ENCODE peak calls at places on chromosome 19, in eight cellular contexts. O is psoas muscle; F is heart left ventricle; R is thoracic aorta; E is CD8-positive, alpha-beta memory T cell; H is OCI-LY7; T is tibial nerve; V is heart right ventricle. N is an unnamed sample.

GRCh38 chr19:2254052-2254872 is 2.0 kb downstream of the JSRP1 start:
- DNase-seq in O (no peak), F (peak; percentile 55), R (no peak), E (no peak), H (no peak), T (no peak), V (no peak), N (no peak)

GRCh38 chr19:33468361-33469170 is 53.0 kb downstream of the PEPD start:
- DNase-seq in O (no peak), F (no peak), R (no peak), E (no peak), H (no peak), T (no peak), V (no peak), N (no peak)

GRCh38 chr19:2164020-2164988 is 571 bp downstream of the DOT1L start:
- DNase-seq in O (no peak), F (peak; percentile 81), R (no peak), E (no peak), H (peak; percentile 61), T (peak; percentile 50), V (no peak), N (no peak)

GRCh38 chr19:3969435-3970312 is 1.2 kb downstream of the DAPK3 start:
- DNase-seq in O (peak; percentile 78), F (no peak), R (no peak), E (no peak), H (no peak), T (no peak), V (no peak), N (no peak)

GRCh38 chr19:38057954-38058690 is 151.1 kb downstream of the SIPA1L3 start:
- DNase-seq in O (no peak), F (no peak), R (no peak), E (no peak), H (peak; percentile 49), T (no peak), V (no peak), N (no peak)

GRCh38 chr19:2552859-2553258 is 76.9 kb downstream of the GADD45B start:
- DNase-seq in O (no peak), F (no peak), R (no peak), E (peak; percentile 46), H (peak; percentile 78), T (no peak), V (no peak), N (peak; percentile 80)

GRCh38 chr19:51742736-51743288 is 8.9 kb downstream of the FPR1 start:
- DNase-seq in O (no peak), F (no peak), R (no peak), E (no peak), H (no peak), T (no peak), V (no peak), N (no peak)

GRCh38 chr19:37333457-37333856 is 37.4 kb upstream of the ZNF527 start:
- DNase-seq in O (no peak), F (no peak), R (no peak), E (no peak), H (no peak), T (no peak), V (no peak), N (no peak)

GRCh38 chr19:42628411-42629135 is 33.8 kb upstream of the CEACAM8 start:
- DNase-seq in O (no peak), F (no peak), R (no peak), E (no peak), H (no peak), T (no peak), V (no peak), N (no peak)

GRCh38 chr19:35266904-35267817 is 1.6 kb upstream of the USF2 start:
- DNase-seq in O (peak; percentile 82), F (peak; percentile 82), R (no peak), E (peak; percentile 29), H (peak; percentile 58), T (peak; percentile 40), V (peak; percentile 68), N (peak; percentile 59)

GRCh38 chr19:49555600-49556411 is 24.6 kb downstream of the NOSIP start:
- DNase-seq in O (peak; percentile 85), F (peak; percentile 74), R (no peak), E (peak; percentile 71), H (peak; percentile 71), T (peak; percentile 77), V (peak; percentile 47), N (peak; percentile 61)

GRCh38 chr19:38683393-38684077 is 36.1 kb downstream of the ACTN4 start:
- DNase-seq in O (peak; percentile 85), F (no peak), R (no peak), E (peak; percentile 66), H (no peak), T (no peak), V (no peak), N (peak; percentile 10)

GRCh38 chr19:3979289-3979673 is 6.0 kb downstream of the EEF2 start:
- DNase-seq in O (no peak), F (no peak), R (no peak), E (no peak), H (no peak), T (no peak), V (no peak), N (no peak)

GRCh38 chr19:14437578-14438140 is 4.6 kb downstream of the PKN1 start:
- DNase-seq in O (no peak), F (no peak), R (no peak), E (no peak), H (no peak), T (no peak), V (no peak), N (no peak)

GRCh38 chr19:8684001-8684902 is 14.3 kb downstream of the ACTL9 start:
- DNase-seq in O (no peak), F (no peak), R (no peak), E (no peak), H (no peak), T (no peak), V (no peak), N (no peak)

GRCh38 chr19:54600228-54600627 is 6.8 kb downstream of the LILRA1 start:
- DNase-seq in O (no peak), F (no peak), R (no peak), E (no peak), H (no peak), T (no peak), V (no peak), N (no peak)

GRCh38 chr19:45446295-45446694 is 21.5 kb upstream of the FOSB start:
- DNase-seq in O (no peak), F (no peak), R (no peak), E (no peak), H (peak; percentile 73), T (no peak), V (no peak), N (no peak)

DNA sequence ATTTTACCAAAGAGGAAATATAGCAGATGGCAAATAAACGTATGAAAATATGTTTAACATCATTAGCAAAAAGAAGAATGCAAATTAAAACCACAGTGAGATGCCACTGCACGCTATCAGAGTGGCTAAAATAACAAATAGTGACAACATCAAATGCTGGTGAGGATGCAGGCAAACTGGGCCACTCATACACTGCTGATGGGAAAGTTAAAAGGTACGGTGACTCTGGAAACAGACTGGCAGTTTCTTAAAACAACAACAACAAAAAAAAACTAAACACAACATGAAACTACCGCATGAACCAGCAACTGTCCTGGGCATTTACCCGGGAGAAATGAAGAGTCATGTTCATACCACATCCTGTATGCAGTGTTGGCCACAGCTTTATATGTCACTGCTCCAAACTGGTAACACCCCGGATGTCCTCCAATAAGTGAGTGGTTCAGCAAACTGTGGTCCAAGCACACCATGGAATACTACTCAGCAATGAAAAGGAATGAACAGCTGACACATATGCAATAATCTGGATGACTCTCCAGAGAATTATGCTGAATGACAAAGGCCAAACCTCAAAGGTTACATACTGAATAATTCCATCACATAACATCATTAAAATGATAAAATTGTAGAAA is 22.3 kb downstream of the EPS15L1 start:
- DNase-seq in O (no peak), F (no peak), R (no peak), E (peak; percentile 12), H (peak; percentile 71), T (no peak), V (no peak), N (no peak)
- H3K4me1 ChIP-seq in O (peaks cover 60% of the 10 kb centered on the region), F (peaks cover 28% of the 10 kb centered on the region), R (peaks cover 33% of the 10 kb centered on the region), E (peaks cover 47% of the 10 kb centered on the region), H (peaks cover 84% of the 10 kb centered on the region), T (peaks cover 53% of the 10 kb centered on the region), V (peaks cover 89% of the 10 kb centered on the region), N (no peaks in the 10 kb centered on the region)

GRCh38 chr19:46745521-46746280 is at the start of gene FKRP:
- DNase-seq in O (no peak), F (no peak), R (no peak), E (peak; percentile 19), H (peak; percentile 36), T (no peak), V (peak; percentile 55), N (peak; percentile 39)
- H3K4me1 ChIP-seq in O (peaks cover 45% of the 10 kb centered on the region), F (peaks cover 16% of the 10 kb centered on the region), R (peaks cover 36% of the 10 kb centered on the region), E (peaks cover 25% of the 10 kb centered on the region), H (peaks cover 46% of the 10 kb centered on the region), T (peaks cover 58% of the 10 kb centered on the region), V (peaks cover 58% of the 10 kb centered on the region), N (peaks cover 36% of the 10 kb centered on the region)

DNA sequence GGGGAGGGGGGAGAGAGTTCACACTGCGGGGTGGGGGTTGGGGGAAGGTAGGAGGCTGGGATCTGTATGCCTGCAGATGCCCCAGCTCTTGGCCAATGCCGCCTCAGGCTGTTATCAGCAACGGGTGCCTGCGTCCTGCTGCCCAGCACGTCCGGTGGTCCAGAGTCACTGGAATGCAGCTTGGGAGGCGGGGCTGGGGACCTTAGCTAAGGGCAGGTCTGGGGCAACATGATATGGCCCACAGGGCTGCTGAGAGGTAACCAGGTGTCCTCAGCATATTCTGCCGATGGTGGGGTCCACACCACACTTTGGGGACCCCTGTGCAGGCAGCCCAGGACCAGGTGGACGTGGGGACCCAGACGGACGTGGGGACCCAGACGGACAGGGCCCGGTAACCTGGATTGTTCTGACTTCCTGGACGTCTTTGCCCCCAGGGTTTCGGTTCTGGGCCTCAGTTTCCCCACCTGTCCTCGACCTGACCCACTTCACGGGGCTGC is 668 bp upstream of the ARHGAP45 start:
- DNase-seq in O (no peak), F (peak; percentile 61), R (no peak), E (no peak), H (no peak), T (no peak), V (no peak), N (no peak)
- H3K4me1 ChIP-seq in O (peaks cover 20% of the 10 kb centered on the region), F (peaks cover 9% of the 10 kb centered on the region), R (peaks cover 57% of the 10 kb centered on the region), E (peaks cover 45% of the 10 kb centered on the region), H (peaks cover 58% of the 10 kb centered on the region), T (peaks cover 60% of the 10 kb centered on the region), V (peaks cover 58% of the 10 kb centered on the region), N (peaks cover 47% of the 10 kb centered on the region)

GRCh38 chr19:19181614-19182013 is 10.3 kb downstream of the BORCS8 start:
- DNase-seq in O (no peak), F (no peak), R (no peak), E (no peak), H (no peak), T (no peak), V (no peak), N (no peak)

GRCh38 chr19:19191920-19192882 is at the start of the genes BORCS8 and RFXANK:
- DNase-seq in O (peak; percentile 99), F (peak; percentile 98), R (peak; percentile 98), E (peak; percentile 98), H (peak; percentile 100), T (peak; percentile 99), V (peak; percentile 97), N (peak; percentile 100)

GRCh38 chr19:19185853-19186728 is 5.9 kb downstream of the BORCS8 start:
- DNase-seq in O (no peak), F (no peak), R (no peak), E (peak; percentile 50), H (peak; percentile 64), T (no peak), V (no peak), N (peak; percentile 68)

DNA sequence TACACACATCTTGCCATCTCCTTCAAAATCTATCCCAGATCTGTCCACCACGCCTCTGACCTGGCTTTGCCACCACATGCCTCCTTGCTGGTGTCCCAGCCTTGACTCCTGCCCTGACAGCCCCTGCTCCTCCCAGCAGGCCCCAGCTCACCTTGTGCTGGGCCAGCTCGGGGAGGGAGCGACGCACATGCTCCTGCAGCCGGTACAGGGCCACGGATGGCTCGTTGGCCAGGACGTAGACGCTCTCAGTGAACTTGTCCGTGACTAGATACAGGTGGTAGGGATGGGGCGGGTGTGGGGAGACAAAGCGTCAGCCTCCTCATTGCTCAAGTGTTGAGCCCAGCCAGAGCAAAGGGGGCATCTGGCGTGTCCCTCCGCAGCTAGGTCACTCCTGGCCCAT is 5.2 kb downstream of the BORCS8 start:
- DNase-seq in O (no peak), F (no peak), R (no peak), E (no peak), H (no peak), T (no peak), V (no peak), N (no peak)
- H3K4me1 ChIP-seq in O (peaks cover 23% of the 10 kb centered on the region), F (peaks cover 26% of the 10 kb centered on the region), R (peaks cover 23% of the 10 kb centered on the region), E (peaks cover 16% of the 10 kb centered on the region), H (peaks cover 15% of the 10 kb centered on the region), T (peaks cover 41% of the 10 kb centered on the region), V (peaks cover 31% of the 10 kb centered on the region), N (peaks cover 25% of the 10 kb centered on the region)